ENCODE peak calls at places on chromosome 6, in ten cellular contexts. R is cardiac muscle cell, J is hepatocyte, P is A549, D is adipocyte, I is tibial nerve, Z is mammary epithelial cell, G is ascending aorta, M is IMR-90, F is psoas muscle. Y is an unnamed sample.

GRCh38 chr6:31861919-31862343 is 690 bp downstream of the NEU1 start:
- DNase-seq in R (no peak), G (no peak), P (no peak), F (no peak), D (peak; percentile 11), J (peak; percentile 23), Z (no peak), M (no peak), I (no peak), Y (no peak)

GRCh38 chr6:155389130-155389529 is 66.5 kb downstream of the NOX3 start:
- DNase-seq in R (no peak), F (no peak), D (no peak), J (no peak), P (no peak), G (no peak), Z (no peak), I (no peak), M (peak; percentile 43), Y (no peak)

GRCh38 chr6:20924911-20925543 is 390.8 kb downstream of the CDKAL1 start:
- DNase-seq in P (no peak), R (no peak), G (no peak), J (no peak), I (no peak), D (no peak), M (no peak), F (no peak), Z (no peak), Y (no peak)

GRCh38 chr6:67679566-67680296 is 955.4 kb upstream of the ADGRB3 start:
- DNase-seq in F (no peak), I (no peak), P (no peak), M (no peak), Z (no peak), R (no peak), G (no peak), J (no peak), D (peak; percentile 15), Y (no peak)

GRCh38 chr6:36769676-36770499 is 69.4 kb downstream of the CPNE5 start:
- DNase-seq in Z (peak; percentile 24), M (peak; percentile 51), F (no peak), P (no peak), D (no peak), R (peak; percentile 32), G (no peak), I (no peak), J (no peak), Y (no peak)

GRCh38 chr6:7559196-7559595 is 17.7 kb downstream of the DSP start:
- DNase-seq in J (no peak), Z (no peak), G (no peak), D (no peak), R (no peak), I (no peak), F (no peak), P (no peak), M (no peak), Y (no peak)

GRCh38 chr6:45614488-45615285 is 237.0 kb upstream of the SUPT3H start:
- DNase-seq in F (no peak), R (no peak), I (no peak), J (no peak), M (peak; percentile 38), Z (peak; percentile 75), D (no peak), G (no peak), P (no peak), Y (no peak)

GRCh38 chr6:121686611-121687023 is 251.2 kb downstream of the GJA1 start:
- DNase-seq in J (no peak), R (no peak), F (no peak), Z (no peak), I (no peak), G (no peak), D (no peak), M (no peak), P (no peak), Y (no peak)

GRCh38 chr6:130324657-130325056 is 41.2 kb upstream of the TMEM200A start:
- DNase-seq in P (no peak), J (no peak), F (no peak), Z (peak; percentile 52), R (no peak), G (no peak), D (peak; percentile 82), M (peak; percentile 83), I (no peak), Y (no peak)

GRCh38 chr6:21053612-21054011 is 519.4 kb downstream of the CDKAL1 start:
- DNase-seq in P (no peak), Z (peak; percentile 9), I (no peak), G (no peak), R (no peak), M (peak; percentile 37), J (no peak), F (no peak), D (peak; percentile 15), Y (no peak)

GRCh38 chr6:125924169-125924568 is 32.4 kb upstream of the HINT3 start:
- DNase-seq in J (no peak), R (no peak), I (no peak), P (no peak), D (peak; percentile 54), Z (peak; percentile 78), G (no peak), M (no peak), F (no peak), Y (no peak)

DNA sequence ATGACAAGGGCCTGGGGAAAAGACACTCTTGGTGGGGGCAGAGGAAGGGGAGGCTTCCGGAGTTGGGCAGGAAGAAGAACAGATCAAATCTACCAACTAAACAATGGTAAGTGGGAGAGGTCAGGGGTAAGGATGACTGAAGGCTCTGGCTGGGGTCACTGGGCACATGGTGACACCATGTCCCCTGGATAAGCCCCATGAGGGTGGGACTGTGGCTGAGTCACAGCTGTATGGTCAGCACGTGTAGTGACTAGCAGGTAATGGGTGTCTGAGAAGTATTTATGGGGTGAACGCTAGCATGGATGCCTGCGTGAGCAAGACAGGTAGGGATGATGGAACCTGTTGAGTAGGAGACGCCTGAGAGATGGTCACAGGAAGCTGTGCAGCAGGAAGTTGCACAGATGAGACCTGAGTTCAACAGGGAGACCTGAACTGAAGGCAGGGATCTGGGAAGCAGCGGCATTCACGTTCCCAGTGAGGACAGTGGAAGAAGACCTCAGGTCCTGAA is 64.5 kb upstream of the SNX9 start:
- DNase-seq in J (no peak), D (no peak), R (no peak), M (no peak), Z (no peak), G (no peak), P (no peak), F (no peak), I (no peak), Y (no peak)
- H3K4me1 ChIP-seq in J (peaks cover 27% of the 10 kb centered on the region), D (peaks cover 34% of the 10 kb centered on the region), R (no peaks in the 10 kb centered on the region), M (peaks cover 26% of the 10 kb centered on the region), Z (peaks cover 52% of the 10 kb centered on the region), G (peaks cover 38% of the 10 kb centered on the region), P (peaks cover 40% of the 10 kb centered on the region), F (peaks cover 17% of the 10 kb centered on the region), I (peaks cover 36% of the 10 kb centered on the region), Y (peaks cover 19% of the 10 kb centered on the region)

GRCh38 chr6:167858086-167858591 is 31.4 kb downstream of the AFDN start:
- DNase-seq in M (peak; percentile 51), F (no peak), I (no peak), Z (no peak), J (no peak), D (peak; percentile 58), G (no peak), R (no peak), P (no peak), Y (no peak)

GRCh38 chr6:167858842-167859520 is 32.3 kb downstream of the AFDN start:
- DNase-seq in J (no peak), M (no peak), Z (no peak), I (no peak), F (no peak), R (no peak), D (peak; percentile 26), P (no peak), G (no peak), Y (no peak)

GRCh38 chr6:167856474-167856873 is 29.8 kb downstream of the AFDN start:
- DNase-seq in Z (no peak), I (no peak), F (no peak), P (no peak), R (no peak), G (no peak), J (no peak), M (no peak), D (no peak), Y (no peak)

GRCh38 chr6:167855825-167856425 is 29.2 kb downstream of the AFDN start:
- DNase-seq in P (peak; percentile 2), F (no peak), I (no peak), J (peak; percentile 59), D (peak; percentile 88), M (peak; percentile 97), Z (peak; percentile 95), R (no peak), G (no peak), Y (no peak)

GRCh38 chr6:167856999-167857660 is 30.4 kb downstream of the AFDN start:
- DNase-seq in F (no peak), D (no peak), M (peak; percentile 71), R (peak; percentile 49), P (no peak), I (no peak), J (peak; percentile 72), G (no peak), Z (peak; percentile 68), Y (no peak)
- H3K4me1 ChIP-seq in F (peaks cover 39% of the 10 kb centered on the region), D (peaks cover 43% of the 10 kb centered on the region), M (no peaks in the 10 kb centered on the region), R (peaks cover 74% of the 10 kb centered on the region), P (peaks cover 9% of the 10 kb centered on the region), I (no peaks in the 10 kb centered on the region), J (peaks cover 51% of the 10 kb centered on the region), G (peaks cover 9% of the 10 kb centered on the region), Z (peaks cover 32% of the 10 kb centered on the region), Y (peaks cover 93% of the 10 kb centered on the region)

GRCh38 chr6:41740366-41741162 is 5.2 kb upstream of the TFEB start:
- DNase-seq in J (no peak), P (no peak), F (no peak), G (no peak), D (no peak), R (no peak), I (no peak), Z (no peak), M (no peak), Y (no peak)

GRCh38 chr6:41741625-41742490 is 5.3 kb downstream of the PGC start:
- DNase-seq in J (peak; percentile 78), M (no peak), R (no peak), P (no peak), F (no peak), Z (peak; percentile 17), G (no peak), I (no peak), D (no peak), Y (no peak)

GRCh38 chr6:41746068-41746467 is 1.1 kb downstream of the PGC start:
- DNase-seq in M (no peak), D (no peak), J (no peak), Z (no peak), P (no peak), G (no peak), R (no peak), F (no peak), I (no peak), Y (no peak)

GRCh38 chr6:41744236-41744787 is 2.9 kb downstream of the PGC start:
- DNase-seq in G (no peak), Z (no peak), D (no peak), I (no peak), M (no peak), J (no peak), P (no peak), R (no peak), F (no peak), Y (no peak)

GRCh38 chr6:41743406-41744235 is 3.6 kb downstream of the PGC start:
- DNase-seq in G (no peak), Z (no peak), F (no peak), D (no peak), M (no peak), I (no peak), R (no peak), P (no peak), J (no peak), Y (no peak)
- H3K4me1 ChIP-seq in G (no peaks in the 10 kb centered on the region), Z (peaks cover 15% of the 10 kb centered on the region), F (no peaks in the 10 kb centered on the region), D (no peaks in the 10 kb centered on the region), M (no peaks in the 10 kb centered on the region), I (no peaks in the 10 kb centered on the region), R (no peaks in the 10 kb centered on the region), P (peaks cover 19% of the 10 kb centered on the region), J (peaks cover 38% of the 10 kb centered on the region), Y (peaks cover 5% of the 10 kb centered on the region)

GRCh38 chr6:29968905-29969304 is 26.6 kb downstream of the HLA-A start:
- DNase-seq in F (no peak), M (no peak), Z (no peak), R (no peak), I (no peak), G (no peak), P (no peak), J (no peak), D (no peak), Y (no peak)
- H3K4me1 ChIP-seq in F (peaks cover 19% of the 10 kb centered on the region), M (peaks cover 5% of the 10 kb centered on the region), Z (peaks cover 39% of the 10 kb centered on the region), R (peaks cover 26% of the 10 kb centered on the region), I (peaks cover 16% of the 10 kb centered on the region), G (peaks cover 23% of the 10 kb centered on the region), P (peaks cover 30% of the 10 kb centered on the region), J (peaks cover 26% of the 10 kb centered on the region), D (peaks cover 33% of the 10 kb centered on the region), Y (peaks cover 36% of the 10 kb centered on the region)